ENCODE peak calls at places on chromosomes 6 and 20, in five cellular contexts. G is OCI-LY7, P is keratinocyte, U is body of pancreas, H is neural progenitor cell. T is an unnamed sample.

GRCh38 chr6:30154709-30155521 is 6.1 kb downstream of the TRIM10 start:
- DNase-seq in H (no peak), P (peak; percentile 32), U (no peak), G (no peak), T (peak; percentile 51)

GRCh38 chr20:25065044-25065624 is 7.2 kb upstream of the ACSS1 start:
- DNase-seq in H (no peak), U (no peak), P (no peak), G (no peak), T (no peak)

GRCh38 chr20:43925215-43925614 is 10.6 kb downstream of the TOX2 start:
- DNase-seq in P (no peak), H (no peak), G (no peak), U (no peak), T (no peak)

GRCh38 chr6:51301969-51302368 is 483.3 kb downstream of the TFAP2B start:
- DNase-seq in U (no peak), H (no peak), G (no peak), P (no peak), T (no peak)

GRCh38 chr6:14986370-14986769 is 259.5 kb upstream of the JARID2 start:
- DNase-seq in U (no peak), H (no peak), G (no peak), P (no peak), T (no peak)

GRCh38 chr6:131041814-131042213 is 21.2 kb downstream of the EPB41L2 start:
- DNase-seq in U (no peak), H (no peak), G (no peak), P (no peak), T (no peak)

GRCh38 chr20:62665826-62666735 is 23.8 kb downstream of the SLCO4A1 start:
- DNase-seq in P (no peak), H (no peak), U (no peak), G (no peak), T (no peak)

GRCh38 chr6:4910060-4910746 is 93.6 kb downstream of the RPP40 start:
- DNase-seq in G (no peak), P (no peak), U (peak; percentile 37), H (no peak), T (no peak)

GRCh38 chr6:8736046-8736877 is 300.9 kb upstream of the SLC35B3 start:
- DNase-seq in U (no peak), P (no peak), G (no peak), H (no peak), T (no peak)

GRCh38 chr6:119655124-119655523 is 305.6 kb upstream of the MAN1A1 start:
- DNase-seq in P (no peak), G (no peak), H (no peak), U (no peak), T (no peak)

GRCh38 chr6:94639564-94639963 is 937.8 kb upstream of the MANEA start:
- DNase-seq in G (no peak), H (no peak), U (no peak), P (no peak), T (no peak)

GRCh38 chr20:11981366-11981947 is 63.8 kb downstream of the BTBD3 start:
- DNase-seq in H (no peak), P (no peak), U (no peak), G (no peak), T (no peak)

GRCh38 chr6:110813338-110813737 is 1.9 kb downstream of the CDK19 start:
- DNase-seq in G (no peak), U (no peak), H (no peak), P (no peak), T (no peak)

GRCh38 chr20:2509794-2510193 is 1.1 kb upstream of the ZNF343 start:
- DNase-seq in G (no peak), H (no peak), P (no peak), U (no peak), T (no peak)

GRCh38 chr6:6588924-6589696 is 590 bp downstream of the LY86 start:
- DNase-seq in G (peak; percentile 67), P (no peak), U (no peak), H (no peak), T (no peak)

GRCh38 chr20:24731312-24731711 is 217.8 kb upstream of the CST7 start:
- DNase-seq in P (no peak), H (no peak), G (no peak), U (no peak), T (no peak)

GRCh38 chr20:53834044-53834442 is 236.4 kb downstream of the BCAS1 start:
- DNase-seq in G (peak; percentile 69), U (no peak), P (no peak), H (no peak), T (no peak)

GRCh38 chr20:528923-529594 is 14.5 kb downstream of the CSNK2A1 start:
- DNase-seq in H (no peak), P (peak; percentile 64), G (no peak), U (no peak), T (peak; percentile 30)

GRCh38 chr6:168147205-168147738 is 68.3 kb upstream of the FRMD1 start:
- DNase-seq in G (no peak), P (no peak), H (no peak), U (no peak), T (no peak)
- H3K36me3 ChIP-seq in G (no peaks in the 10 kb centered on the region), P (no peaks in the 10 kb centered on the region), H (no peaks in the 10 kb centered on the region), U (no peaks in the 10 kb centered on the region), T (no peaks in the 10 kb centered on the region)

DNA sequence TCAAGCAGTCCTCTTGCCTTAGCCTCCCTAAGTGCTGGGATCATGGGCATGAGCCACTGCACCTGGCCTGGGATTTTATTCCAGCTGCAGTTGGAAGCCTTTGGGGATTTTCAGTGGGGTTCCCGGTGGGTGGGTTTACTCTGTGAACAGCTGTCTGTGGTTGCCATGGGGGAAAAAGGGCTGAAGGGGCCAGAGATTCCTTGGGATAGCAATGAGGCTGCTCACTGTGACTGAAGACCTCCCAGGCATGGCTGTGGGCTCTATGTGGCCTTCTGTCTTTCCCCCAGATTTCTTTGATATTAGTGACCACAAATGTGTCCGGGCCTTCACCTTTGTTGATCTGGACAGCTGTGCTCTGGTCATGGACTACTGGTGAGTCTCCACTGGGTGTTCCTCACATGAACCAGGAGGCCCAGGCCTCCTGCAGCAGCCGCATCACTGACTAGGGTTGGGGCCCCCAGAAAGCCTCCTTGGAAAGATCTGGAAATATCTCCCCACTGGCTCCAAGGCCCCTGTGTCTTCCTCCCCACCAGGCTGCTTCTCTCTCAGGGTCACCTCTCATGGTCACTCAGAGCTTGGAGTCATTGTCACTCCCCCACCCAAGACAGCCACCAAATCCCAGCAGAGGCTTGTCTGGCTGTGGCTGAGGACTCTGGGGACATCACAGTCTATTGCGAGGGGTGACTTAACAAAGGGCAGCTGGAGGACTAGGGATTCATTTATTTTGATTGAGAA is 33.4 kb downstream of the EFCAB8 start:
- DNase-seq in P (no peak), H (no peak), G (no peak), U (no peak), T (no peak)
- TF ChIP-seq CTCF in P (no peak), H (no peak), G (no peak), U (no peak), T (no peak)

DNA sequence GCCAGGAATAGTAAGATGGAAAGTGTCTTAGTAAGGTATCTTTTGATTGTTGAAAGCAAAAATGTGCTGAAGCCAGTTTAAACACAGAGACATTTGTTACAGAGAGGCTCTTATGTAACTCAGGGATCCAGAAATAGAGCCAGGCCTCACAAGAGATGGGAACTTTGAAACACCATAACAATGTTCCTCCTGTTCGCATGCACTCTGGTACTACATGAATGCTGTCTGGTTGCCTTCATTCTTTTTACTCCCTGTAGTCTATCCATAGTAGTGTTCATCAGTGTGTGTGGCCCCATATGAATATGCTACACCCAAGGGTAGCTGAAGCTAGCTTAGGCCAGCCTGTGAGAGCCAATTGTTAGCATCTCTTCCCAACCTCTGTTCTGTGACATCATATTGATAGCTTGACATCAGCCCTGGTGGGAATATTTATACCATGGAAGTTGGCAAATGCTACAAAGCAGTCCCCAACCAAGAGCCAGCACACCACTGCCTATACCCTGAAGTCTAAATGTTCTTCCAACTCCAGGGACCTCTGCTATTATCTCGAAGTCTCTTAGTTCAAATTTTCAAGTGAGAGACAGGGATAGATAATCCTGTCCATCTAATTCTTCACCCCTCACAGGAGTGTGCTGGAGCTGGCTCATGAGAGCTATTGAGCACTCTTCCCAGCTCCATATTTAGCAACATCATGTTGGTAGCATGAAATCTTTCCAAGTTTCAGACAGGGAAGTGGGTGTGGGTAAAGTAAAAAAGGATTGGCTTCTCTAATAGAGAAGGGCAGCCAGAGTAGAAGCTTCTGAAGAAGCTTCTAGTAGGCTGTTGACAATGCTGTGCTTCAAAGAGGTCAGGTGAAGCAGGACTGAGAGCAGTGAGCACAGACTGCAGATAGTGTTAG is 7.0 kb downstream of the NDUFAF5 start:
- DNase-seq in H (no peak), U (no peak), G (no peak), P (no peak), T (no peak)
- H3K4me3 ChIP-seq in H (no peak overlapping the region), U (no peak overlapping the region), G (no peak overlapping the region), P (no peak overlapping the region), T (no peak overlapping the region)

GRCh38 chr20:13723015-13723414 is 61.7 kb downstream of the ESF1 start:
- DNase-seq in P (no peak), H (peak; percentile 11), U (no peak), G (no peak), T (no peak)

GRCh38 chr20:13717631-13718044 is 67.1 kb downstream of the ESF1 start:
- DNase-seq in P (no peak), U (no peak), H (no peak), G (no peak), T (no peak)

GRCh38 chr20:13718161-13718560 is 66.6 kb downstream of the ESF1 start:
- DNase-seq in H (no peak), P (no peak), U (no peak), G (no peak), T (no peak)
- H3K36me3 ChIP-seq in H (peaks cover 25% of the 10 kb centered on the region), P (peaks cover 8% of the 10 kb centered on the region), U (peaks cover 13% of the 10 kb centered on the region), G (peaks cover 73% of the 10 kb centered on the region), T (no peaks in the 10 kb centered on the region)

GRCh38 chr6:128554302-128554701 is 33.9 kb upstream of the PTPRK start:
- DNase-seq in G (no peak), U (peak; percentile 11), H (no peak), P (no peak), T (no peak)
- TF ChIP-seq CTCF in G (peak; percentile 15), U (peak; percentile 28), H (no peak), P (peak; percentile 11), T (no peak)

GRCh38 chr6:39496951-39497350 is 174.4 kb upstream of the KCNK16 start:
- DNase-seq in G (no peak), P (no peak), U (peak; percentile 15), H (no peak), T (peak; percentile 14)

GRCh38 chr6:39493174-39493573 is 170.7 kb upstream of the KCNK16 start:
- DNase-seq in U (no peak), H (no peak), P (no peak), G (no peak), T (no peak)

GRCh38 chr6:39493717-39494116 is 171.2 kb upstream of the KCNK16 start:
- DNase-seq in G (no peak), H (no peak), U (no peak), P (no peak), T (no peak)

GRCh38 chr6:39495023-39495422 is 172.5 kb upstream of the KCNK16 start:
- DNase-seq in U (no peak), G (no peak), H (no peak), P (no peak), T (no peak)

DNA sequence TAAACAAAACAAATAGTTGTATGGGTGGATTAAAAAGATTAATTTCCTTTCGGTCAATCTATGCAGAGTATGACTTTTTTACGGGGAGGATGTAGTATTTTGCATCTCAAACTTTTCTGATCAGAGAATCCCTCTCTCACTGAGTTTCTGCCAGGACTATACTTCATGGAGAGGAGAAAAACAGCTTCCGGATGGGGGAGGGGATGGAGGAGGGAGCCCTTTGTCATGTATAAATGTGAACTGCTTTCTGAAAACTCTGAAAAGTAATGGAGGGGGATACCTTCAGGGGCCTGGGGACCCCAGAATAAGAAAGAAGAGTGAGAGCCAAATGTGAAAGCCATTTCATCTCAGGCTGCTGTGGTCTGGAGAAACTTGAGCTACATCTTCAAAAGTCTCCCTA is 173.1 kb upstream of the KCNK16 start:
- DNase-seq in P (no peak), U (no peak), G (no peak), H (no peak), T (no peak)
- H3K4me3 ChIP-seq in P (no peak overlapping the region), U (no peak overlapping the region), G (no peak overlapping the region), H (no peak overlapping the region), T (no peak overlapping the region)